ENCODE peak calls at places on chromosomes 7 and 10, in five cellular contexts. E is sigmoid colon, X is mesendoderm, A is progenitor cell of endocrine pancreas, H is endothelial cell. F is an unnamed sample.

GRCh38 chr7:73799282-73800141 is 29.4 kb upstream of the CLDN3 start:
- DNase-seq in E (peak), A (no peak), H (no peak), X (peak), F (no peak)

GRCh38 chr10:118106426-118106825 is 59.7 kb upstream of the RAB11FIP2 start:
- DNase-seq in H (peak), E (no peak), X (peak), A (no peak), F (peak)

GRCh38 chr10:88848499-88848898 is 3.1 kb downstream of the ANKRD22 start:
- DNase-seq in H (no peak), E (no peak), X (no peak), A (no peak), F (no peak)

GRCh38 chr7:98740643-98741042 is 123.6 kb downstream of the NPTX2 start:
- DNase-seq in A (no peak), X (no peak), H (no peak), E (no peak), F (no peak)

GRCh38 chr7:372939-373791 is 83.2 kb downstream of the FOXL3 start:
- DNase-seq in E (peak), A (peak), H (no peak), X (peak), F (peak)

GRCh38 chr10:16916496-16916895 is 99.3 kb upstream of the RSU1 start:
- DNase-seq in H (no peak), E (no peak), A (no peak), X (no peak), F (no peak)

GRCh38 chr7:105759670-105760548 is 116.5 kb downstream of the ATXN7L1 start:
- DNase-seq in H (peak), X (no peak), A (no peak), E (peak), F (peak)

GRCh38 chr7:38171558-38172403 is 6.3 kb upstream of the STARD3NL start:
- DNase-seq in E (no peak), A (no peak), H (no peak), X (no peak), F (no peak)

GRCh38 chr10:76191371-76191770 is 759.9 kb downstream of the LRMDA start:
- DNase-seq in H (no peak), E (no peak), A (no peak), X (peak), F (no peak)

GRCh38 chr10:124053971-124054370 is 39.4 kb downstream of the CHST15 start:
- DNase-seq in H (no peak), A (no peak), X (peak), E (no peak), F (no peak)

GRCh38 chr7:73717991-73718405 is 1.5 kb downstream of the STX1A start:
- DNase-seq in H (no peak), A (no peak), E (no peak), X (no peak), F (no peak)

GRCh38 chr7:69756235-69756634 is 158.0 kb downstream of the AUTS2 start:
- DNase-seq in E (no peak), A (no peak), X (peak), H (no peak), F (no peak)

GRCh38 chr7:129730159-129730558 is 118.6 kb downstream of the NRF1 start:
- DNase-seq in H (no peak), X (no peak), E (no peak), A (no peak), F (no peak)

GRCh38 chr10:104350146-104350635 is 3.4 kb upstream of the CFAP58 start:
- DNase-seq in X (peak), H (no peak), A (no peak), E (no peak), F (peak)

GRCh38 chr7:94975316-94975715 is 67.9 kb downstream of the PPP1R9A start:
- DNase-seq in X (no peak), E (no peak), H (no peak), A (no peak), F (no peak)

GRCh38 chr10:109887776-109888175 is 35.5 kb downstream of the XPNPEP1 start:
- DNase-seq in A (no peak), E (no peak), X (no peak), H (no peak), F (peak)

GRCh38 chr10:13930123-13930522 is 343.4 kb downstream of the PRPF18 start:
- DNase-seq in H (no peak), X (peak), A (no peak), E (no peak), F (peak)

GRCh38 chr7:157654350-157654749 is 317.5 kb downstream of the DNAJB6 start:
- DNase-seq in A (no peak), H (no peak), X (no peak), E (no peak), F (no peak)

GRCh38 chr10:133415752-133416151 is 8.7 kb downstream of the SPRN start:
- DNase-seq in A (no peak), X (no peak), H (no peak), E (no peak), F (peak)

GRCh38 chr7:152106990-152107389 is 81.5 kb downstream of the GALNT11 start:
- DNase-seq in A (no peak), H (no peak), X (peak), E (no peak), F (no peak)

GRCh38 chr7:129166745-129167144 is 21.7 kb upstream of the SMO start:
- DNase-seq in H (no peak), X (no peak), A (no peak), E (no peak), F (no peak)

GRCh38 chr7:127029823-127030222 is 222.9 kb downstream of the GRM8 start:
- DNase-seq in E (no peak), X (no peak), A (no peak), H (no peak), F (no peak)

GRCh38 chr10:28627102-28627501 is 50.2 kb upstream of the BAMBI start:
- DNase-seq in H (no peak), E (no peak), A (no peak), X (peak), F (no peak)

GRCh38 chr7:7639847-7640220 is 718 bp upstream of the UMAD1 start:
- DNase-seq in A (no peak), X (no peak), H (no peak), E (no peak), F (no peak)

GRCh38 chr7:157235357-157236018 is 96.8 kb downstream of the UBE3C start:
- DNase-seq in X (no peak), A (no peak), E (no peak), H (no peak), F (no peak)

GRCh38 chr10:79051766-79052165 is 17.0 kb upstream of the ZMIZ1 start:
- DNase-seq in E (peak), H (no peak), A (no peak), X (no peak), F (peak)

GRCh38 chr7:44193011-44193802 is 4.0 kb upstream of the GCK start:
- DNase-seq in H (no peak), X (peak), A (no peak), E (no peak), F (no peak)